ENCODE peak calls at places on chromosome 2, in ten cellular contexts. N is CD4-positive, CD25-positive, alpha-beta regulatory T cell; Y is GM23248; F is IMR-90; A is HFF-Myc; U is mammary epithelial cell; L is H7; C is GM06990; O is CD8-positive, alpha-beta T cell; P is GM23338. B is an unnamed sample.

GRCh38 chr2:69191672-69192071 is 178.7 kb downstream of the ANTXR1 start:
- DNase-seq in N (no peak), Y (no peak), F (no peak), A (no peak), U (no peak), L (no peak), C (no peak), O (no peak), P (no peak), B (peak)

GRCh38 chr2:191927991-191928390 is 81.1 kb upstream of the CAVIN2 start:
- DNase-seq in N (no peak), Y (peak), F (peak), A (no peak), U (peak), L (no peak), C (no peak), O (no peak), P (no peak), B (peak)

GRCh38 chr2:170314744-170315447 is 136.9 kb downstream of the MYO3B start:
- DNase-seq in N (no peak), Y (peak), F (no peak), A (no peak), U (peak), L (no peak), C (no peak), O (no peak), P (no peak), B (peak)

GRCh38 chr2:218162817-218163216 is 3.9 kb downstream of the CXCR1 start:
- DNase-seq in N (no peak), Y (no peak), F (no peak), A (no peak), U (no peak), L (no peak), C (no peak), O (no peak), P (no peak), B (no peak)

GRCh38 chr2:76044701-76045100 is 334.0 kb upstream of the GCFC2 start:
- DNase-seq in N (no peak), Y (no peak), F (no peak), A (no peak), U (no peak), L (no peak), C (no peak), O (no peak), P (no peak), B (no peak)

GRCh38 chr2:205482399-205483065 is 199.8 kb upstream of the NRP2 start:
- DNase-seq in N (no peak), Y (no peak), F (peak), A (no peak), U (no peak), L (peak), C (no peak), O (no peak), P (peak), B (no peak)

GRCh38 chr2:84458436-84459027 is 548 bp downstream of the SUCLG1 start:
- DNase-seq in N (no peak), Y (peak), F (peak), A (no peak), U (peak), L (no peak), C (no peak), O (peak), P (no peak), B (peak)

GRCh38 chr2:65537651-65538385 is 105.4 kb upstream of the SPRED2 start:
- DNase-seq in N (no peak), Y (peak), F (peak), A (no peak), U (no peak), L (no peak), C (no peak), O (no peak), P (no peak), B (peak)

GRCh38 chr2:144249035-144249637 is 270.8 kb downstream of the ZEB2 start:
- DNase-seq in N (no peak), Y (peak), F (no peak), A (no peak), U (no peak), L (no peak), C (peak), O (no peak), P (no peak), B (peak)

GRCh38 chr2:227320305-227321094 is 4.6 kb upstream of the MFF start:
- DNase-seq in N (no peak), Y (no peak), F (no peak), A (no peak), U (no peak), L (no peak), C (no peak), O (no peak), P (no peak), B (no peak)

GRCh38 chr2:113183703-113184102 is 9.9 kb downstream of the PSD4 start:
- DNase-seq in N (no peak), Y (no peak), F (no peak), A (no peak), U (no peak), L (no peak), C (no peak), O (no peak), P (no peak), B (no peak)

GRCh38 chr2:113186421-113186820 is 12.7 kb downstream of the PSD4 start:
- DNase-seq in N (no peak), Y (no peak), F (no peak), A (no peak), U (no peak), L (no peak), C (no peak), O (no peak), P (no peak), B (no peak)

GRCh38 chr2:113185643-113186315 is 12.0 kb downstream of the PSD4 start:
- DNase-seq in N (no peak), Y (no peak), F (no peak), A (no peak), U (no peak), L (no peak), C (no peak), O (no peak), P (no peak), B (no peak)

GRCh38 chr2:113183264-113183663 is 9.5 kb downstream of the PSD4 start:
- DNase-seq in N (no peak), Y (no peak), F (no peak), A (no peak), U (no peak), L (no peak), C (no peak), O (no peak), P (no peak), B (no peak)

DNA sequence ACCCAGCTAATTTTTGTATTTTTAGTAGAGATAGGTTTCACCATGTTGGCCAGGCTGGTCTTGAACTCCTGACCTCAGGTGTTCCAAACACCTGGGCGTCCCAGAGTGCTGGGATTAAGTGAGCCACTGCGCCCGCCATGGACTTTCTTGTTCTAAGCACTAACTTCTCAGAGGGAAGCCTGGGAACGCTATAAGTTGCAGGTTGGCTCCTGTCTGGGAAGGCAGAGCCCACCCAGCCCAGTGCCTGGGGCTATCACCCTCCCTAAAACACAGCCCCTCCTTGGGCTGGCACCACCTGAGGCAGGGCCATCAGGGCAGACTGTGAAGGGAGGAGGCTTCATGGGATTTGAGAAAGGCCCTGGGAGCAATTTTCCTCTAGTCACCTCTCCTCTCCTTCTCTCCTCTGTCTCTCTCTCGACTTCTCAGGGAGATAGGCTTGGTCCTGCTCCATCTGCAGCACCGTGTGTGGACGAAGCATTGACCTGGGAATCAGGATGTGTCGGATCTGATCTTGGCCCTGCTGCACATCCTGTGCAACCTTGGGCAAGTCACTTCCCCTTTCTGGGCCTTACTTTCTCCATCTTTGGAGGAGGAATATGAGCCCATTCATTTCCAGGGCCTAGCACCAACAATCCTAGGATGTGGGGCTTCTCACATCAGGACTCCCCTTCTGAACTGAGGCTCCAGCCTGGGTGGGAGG is 10.9 kb downstream of the PSD4 start:
- DNase-seq in N (no peak), Y (no peak), F (no peak), A (no peak), U (no peak), L (no peak), C (no peak), O (no peak), P (no peak), B (no peak)
- H3K4me3 ChIP-seq in N (no peak), Y (no peak), F (no peak), A (no peak), U (no peak), L (no peak), C (no peak), O (no peak), P (no peak), B (no peak)

GRCh38 chr2:149329470-149330126 is 789 bp upstream of the LYPD6 start:
- DNase-seq in N (no peak), Y (peak), F (peak), A (peak), U (peak), L (peak), C (no peak), O (no peak), P (peak), B (peak)

GRCh38 chr2:149332364-149332763 is 2.0 kb downstream of the LYPD6 start:
- DNase-seq in N (no peak), Y (no peak), F (no peak), A (no peak), U (no peak), L (no peak), C (no peak), O (no peak), P (no peak), B (no peak)

GRCh38 chr2:149330127-149331022 is at the start of gene LYPD6:
- DNase-seq in N (no peak), Y (peak), F (peak), A (no peak), U (peak), L (peak), C (peak), O (no peak), P (peak), B (peak)

GRCh38 chr2:149331023-149331400 is 625 bp downstream of the LYPD6 start:
- DNase-seq in N (no peak), Y (peak), F (no peak), A (no peak), U (no peak), L (no peak), C (no peak), O (no peak), P (peak), B (no peak)

GRCh38 chr2:149329068-149329467 is 1.3 kb upstream of the LYPD6 start:
- DNase-seq in N (no peak), Y (peak), F (no peak), A (no peak), U (no peak), L (peak), C (no peak), O (no peak), P (peak), B (no peak)
- H3K4me3 ChIP-seq in N (no peak), Y (peak), F (no peak), A (peak), U (no peak), L (peak), C (no peak), O (no peak), P (peak), B (no peak)

GRCh38 chr2:127455566-127456493 is 37.6 kb downstream of the PROC start:
- DNase-seq in N (no peak), Y (no peak), F (no peak), A (no peak), U (no peak), L (peak), C (no peak), O (no peak), P (peak), B (no peak)
- H3K4me3 ChIP-seq in N (no peak), Y (no peak), F (no peak), A (no peak), U (no peak), L (no peak), C (no peak), O (no peak), P (peak), B (no peak)

GRCh38 chr2:172011814-172012580 is 12.2 kb downstream of the METAP1D start:
- DNase-seq in N (no peak), Y (no peak), F (no peak), A (no peak), U (no peak), L (peak), C (no peak), O (no peak), P (no peak), B (no peak)
- H3K4me3 ChIP-seq in N (peak), Y (no peak), F (no peak), A (no peak), U (no peak), L (no peak), C (no peak), O (no peak), P (no peak), B (no peak)